ENCODE peak calls at places on chromosomes 11 and 22, in five cellular contexts. K is HCT116, I is K562, X is A549, G is H1. Y is an unnamed sample.
A peak's percentile ranks its signal among the peaks of the same experiment; 100 is the strongest.

GRCh38 chr11:80727315-80727714 is 1286.5 kb upstream of the TENM4 start:
- DNase-seq in K (no peak), I (no peak), X (no peak), G (peak; percentile 48), Y (peak; percentile 5)

GRCh38 chr11:69166186-69167115 is 10.7 kb downstream of the SMIM38 start:
- DNase-seq in K (peak; percentile 35), I (peak; percentile 51), X (peak; percentile 89), G (no peak), Y (peak; percentile 90)

GRCh38 chr11:73140213-73141030 is 1.7 kb downstream of the FCHSD2 start:
- DNase-seq in K (no peak), I (peak; percentile 37), X (peak; percentile 56), G (peak; percentile 56), Y (peak; percentile 43)

GRCh38 chr11:85316967-85317366 is 310.2 kb downstream of the DLG2 start:
- DNase-seq in K (no peak), I (no peak), X (no peak), G (no peak), Y (peak; percentile 32)

GRCh38 chr11:87031433-87032170 is 6.1 kb upstream of the TMEM135 start:
- DNase-seq in K (no peak), I (no peak), X (no peak), G (no peak), Y (no peak)

GRCh38 chr11:33778682-33779081 is 4.4 kb upstream of the FBXO3 start:
- DNase-seq in K (no peak), I (no peak), X (no peak), G (no peak), Y (no peak)

GRCh38 chr11:117535201-117535869 is 207.7 kb downstream of the CEP164 start:
- DNase-seq in K (no peak), I (no peak), X (no peak), G (no peak), Y (peak; percentile 37)

GRCh38 chr11:72066855-72067254 is 13.5 kb downstream of the NUMA1 start:
- DNase-seq in K (no peak), I (no peak), X (no peak), G (no peak), Y (no peak)

GRCh38 chr22:25390297-25391240 is 171.1 kb downstream of the CRYBB2 start:
- DNase-seq in K (no peak), I (no peak), X (no peak), G (no peak), Y (no peak)

GRCh38 chr11:1302041-1302460 is 7.4 kb downstream of the TOLLIP start:
- DNase-seq in K (no peak), I (no peak), X (no peak), G (peak; percentile 30), Y (no peak)

GRCh38 chr11:76355172-76355571 is 25.8 kb downstream of the THAP12 start:
- DNase-seq in K (no peak), I (no peak), X (no peak), G (no peak), Y (no peak)
- TF ChIP-seq POLR2A in K (no peak), I (no peak), X (no peak), G (no peak), Y (no peak)

GRCh38 chr22:38315801-38316339 is 1.4 kb downstream of the CSNK1E start:
- DNase-seq in K (no peak), I (no peak), X (no peak), G (no peak), Y (peak; percentile 32)

GRCh38 chr22:38314992-38315800 is 2.0 kb downstream of the CSNK1E start:
- DNase-seq in K (no peak), I (no peak), X (no peak), G (no peak), Y (no peak)

GRCh38 chr22:38317237-38317994 is at the start of gene CSNK1E:
- DNase-seq in K (no peak), I (peak; percentile 74), X (peak; percentile 51), G (peak; percentile 84), Y (peak; percentile 70)

GRCh38 chr22:38317995-38318715 is 922 bp upstream of the CSNK1E start:
- DNase-seq in K (peak; percentile 81), I (peak; percentile 90), X (peak; percentile 94), G (no peak), Y (peak; percentile 85)

GRCh38 chr22:38316340-38317236 is 645 bp downstream of the CSNK1E start:
- DNase-seq in K (no peak), I (peak; percentile 51), X (no peak), G (peak; percentile 66), Y (peak; percentile 51)
- TF ChIP-seq MAX in K (no peak), I (no peak), X (peak; percentile 13), G (no peak), Y (no peak)

GRCh38 chr11:67464411-67465189 is 4.5 kb downstream of the TMEM134 start:
- DNase-seq in K (peak; percentile 81), I (peak; percentile 90), X (peak; percentile 91), G (peak; percentile 89), Y (peak; percentile 93)

GRCh38 chr11:67465190-67465522 is 3.9 kb downstream of the TMEM134 start:
- DNase-seq in K (no peak), I (no peak), X (no peak), G (no peak), Y (no peak)

GRCh38 chr11:67463186-67463585 is 5.9 kb downstream of the TMEM134 start:
- DNase-seq in K (no peak), I (peak; percentile 73), X (no peak), G (no peak), Y (no peak)

GRCh38 chr11:67466367-67466766 is 2.7 kb downstream of the TMEM134 start:
- DNase-seq in K (no peak), I (no peak), X (no peak), G (no peak), Y (no peak)

GRCh38 chr11:67463680-67464410 is 5.2 kb downstream of the TMEM134 start:
- DNase-seq in K (peak; percentile 73), I (peak; percentile 86), X (peak; percentile 91), G (no peak), Y (peak; percentile 90)
- TF ChIP-seq POLR2A in K (no peak), I (peak; percentile 38), X (peak; percentile 61), G (no peak), Y (peak; percentile 40)

DNA sequence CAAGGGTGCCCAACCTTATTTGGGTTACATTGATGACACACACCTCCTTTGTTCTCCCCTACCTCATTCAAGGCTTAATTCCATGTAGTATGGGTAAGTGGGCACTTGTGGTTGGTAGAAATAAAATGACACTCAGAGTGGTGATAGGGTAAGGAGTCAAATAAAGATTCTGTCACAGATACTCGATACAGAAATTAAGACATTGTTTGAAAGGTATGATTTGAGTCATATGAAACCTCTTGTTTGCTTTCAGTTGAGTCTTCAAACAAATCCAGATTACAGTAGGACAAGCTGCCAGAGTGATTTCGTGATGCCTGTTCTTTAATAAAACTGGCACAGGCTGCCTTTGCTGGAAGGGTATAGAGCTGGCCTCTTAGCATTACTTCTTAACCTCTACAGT is 182.4 kb downstream of the SPON1 start:
- DNase-seq in K (no peak), I (no peak), X (no peak), G (no peak), Y (no peak)
- TF ChIP-seq MAX in K (no peak), I (no peak), X (no peak), G (no peak), Y (no peak)

DNA sequence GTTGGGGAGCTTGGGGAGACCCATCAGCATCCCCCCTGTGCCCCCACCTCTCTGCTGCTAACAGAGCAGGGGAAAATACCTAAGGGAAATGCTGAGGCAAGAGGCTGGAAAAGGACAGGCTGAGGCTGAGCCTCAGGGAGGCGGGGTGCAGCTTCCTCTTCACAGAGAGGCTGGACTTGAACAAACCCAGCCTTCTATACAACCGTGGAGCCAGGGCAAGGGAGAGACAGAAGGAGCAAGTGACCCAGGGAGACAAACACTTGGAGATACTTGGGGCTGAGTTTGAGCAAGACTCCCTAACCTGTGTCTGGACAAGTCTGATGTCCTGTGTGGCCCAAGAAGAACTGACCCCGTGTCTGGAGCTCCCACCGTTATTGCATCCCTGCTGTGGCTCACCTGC is at the start of gene SLCO2B1:
- DNase-seq in K (no peak), I (no peak), X (no peak), G (no peak), Y (no peak)
- TF ChIP-seq POLR2A in K (no peak), I (no peak), X (no peak), G (no peak), Y (no peak)

DNA sequence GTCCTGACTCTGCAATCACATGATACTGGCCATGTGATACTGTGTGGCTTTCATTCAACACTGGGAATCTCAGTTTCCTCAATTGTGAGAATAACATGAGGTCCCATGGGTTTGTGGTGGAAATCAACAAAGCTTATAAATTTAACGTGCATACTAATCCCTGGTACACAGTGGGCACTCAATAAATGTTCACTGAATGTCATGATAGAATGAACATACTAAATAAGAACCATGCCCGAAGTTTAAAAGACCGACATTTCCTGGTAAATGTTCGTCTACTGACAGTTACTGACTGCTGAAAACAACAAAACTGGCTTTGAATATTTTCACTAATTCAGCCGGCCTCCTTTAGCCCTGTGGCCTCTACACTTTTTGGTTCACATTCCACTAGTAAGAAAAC is 62.3 kb upstream of the CCT8L2 start:
- DNase-seq in K (no peak), I (no peak), X (no peak), G (no peak), Y (no peak)
- TF ChIP-seq MAX in K (no peak), I (no peak), X (no peak), G (no peak), Y (no peak)

GRCh38 chr11:88341852-88342251 is 4.3 kb upstream of the CTSC start:
- DNase-seq in K (no peak), I (peak; percentile 53), X (no peak), G (peak; percentile 62), Y (no peak)

GRCh38 chr11:88338223-88338661 is 706 bp upstream of the CTSC start:
- DNase-seq in K (no peak), I (peak; percentile 64), X (peak; percentile 43), G (no peak), Y (peak; percentile 97)

GRCh38 chr11:88340366-88340930 is 2.9 kb upstream of the CTSC start:
- DNase-seq in K (no peak), I (no peak), X (no peak), G (no peak), Y (no peak)

GRCh38 chr11:88335284-88335683 is 2.3 kb downstream of the CTSC start:
- DNase-seq in K (no peak), I (peak; percentile 43), X (no peak), G (no peak), Y (peak; percentile 51)

GRCh38 chr11:88337342-88338222 is at the start of gene CTSC:
- DNase-seq in K (peak; percentile 53), I (peak; percentile 98), X (peak; percentile 77), G (peak; percentile 96), Y (peak; percentile 99)
- TF ChIP-seq POLR2A in K (peak; percentile 93), I (peak; percentile 97), X (peak; percentile 73), G (peak; percentile 94), Y (peak; percentile 100)

DNA sequence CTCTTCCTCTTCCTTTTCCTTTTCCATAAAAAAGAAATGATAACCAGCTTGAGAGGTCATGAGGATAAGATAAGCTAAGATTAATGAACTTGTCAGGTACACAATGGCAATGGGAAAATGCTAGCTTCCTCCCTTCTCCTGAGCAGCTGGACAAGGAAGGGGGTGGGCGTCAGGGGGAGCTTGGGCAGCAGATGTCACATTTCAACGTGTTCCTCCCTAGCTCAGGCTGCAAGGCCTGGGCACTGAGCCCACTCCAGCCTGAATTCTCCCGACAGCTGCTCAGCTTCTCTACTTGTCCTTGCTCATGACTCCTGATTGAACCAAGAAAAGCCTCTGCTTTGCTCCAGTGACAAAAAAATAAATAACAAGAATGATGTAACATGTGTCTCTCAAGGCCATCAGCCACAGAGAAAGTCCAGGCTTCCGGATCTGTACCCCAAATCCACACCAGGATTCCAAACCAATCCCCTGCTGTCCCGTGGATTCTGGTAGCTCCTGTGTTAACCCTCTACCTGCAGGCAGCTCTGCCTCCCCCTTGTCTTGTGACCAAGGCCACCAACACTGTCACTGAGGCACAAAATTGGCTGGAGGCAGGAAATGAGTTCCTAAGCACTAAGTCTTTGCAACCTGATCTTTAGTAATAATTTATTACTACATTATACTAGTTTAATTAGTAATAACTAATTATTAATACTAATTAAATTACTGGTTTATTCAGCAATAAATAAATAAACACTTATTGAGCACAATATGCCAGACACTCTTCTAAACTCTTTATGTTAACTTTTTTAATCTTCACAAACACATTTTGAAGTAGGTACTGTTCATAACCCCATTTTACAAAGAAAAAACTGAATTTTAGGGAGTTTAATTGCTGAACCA is 146.5 kb downstream of the CCDC34 start:
- DNase-seq in K (no peak), I (no peak), X (no peak), G (peak; percentile 35), Y (no peak)
- TF ChIP-seq MAX in K (no peak), I (no peak), X (no peak), G (no peak), Y (no peak)

Y was measured in NB4.